ENCODE peak calls at places on chromosomes 12 and 14, in four cellular contexts. One of them, this sample, is unnamed.
A peak's percentile ranks its signal among the peaks of the same experiment; 100 is the strongest.

GRCh38 chr12:93376436-93377251 is 1.1 kb upstream of the NUDT4 start:
- DNase-seq in H1: no peak
- DNase-seq in GM12878: no peak
- DNase-seq in K562: peak; percentile 90
- DNase-seq in this sample: no peak

GRCh38 chr14:103539056-103539825 is 10.2 kb downstream of the TRMT61A start:
- DNase-seq in GM12878: no peak
- DNase-seq in H1: no peak
- DNase-seq in K562: no peak
- DNase-seq in this sample: no peak

GRCh38 chr14:61262082-61262481 is 19.1 kb downstream of the TMEM30B start:
- DNase-seq in GM12878: no peak
- DNase-seq in H1: no peak
- DNase-seq in K562: no peak
- DNase-seq in this sample: no peak

GRCh38 chr12:6224550-6224949 is 24.4 kb downstream of the CD9 start:
- DNase-seq in GM12878: no peak
- DNase-seq in K562: no peak
- DNase-seq in H1: no peak
- DNase-seq in this sample: no peak

GRCh38 chr14:22221508-22221907 is 367.5 kb downstream of the DAD1 start:
- DNase-seq in H1: no peak
- DNase-seq in K562: peak; percentile 3
- DNase-seq in GM12878: no peak
- DNase-seq in this sample: peak; percentile 12

GRCh38 chr14:64910847-64911495 is 3.3 kb upstream of the CHURC1 start:
- DNase-seq in H1: no peak
- DNase-seq in K562: peak; percentile 31
- DNase-seq in GM12878: no peak
- DNase-seq in this sample: peak; percentile 39

GRCh38 chr12:116247377-116247776 is 30.1 kb downstream of the MED13L start:
- DNase-seq in H1: no peak
- DNase-seq in K562: no peak
- DNase-seq in GM12878: no peak
- DNase-seq in this sample: no peak

GRCh38 chr12:565161-565560 is 98.1 kb downstream of the NINJ2 start:
- DNase-seq in H1: no peak
- DNase-seq in K562: no peak
- DNase-seq in GM12878: no peak
- DNase-seq in this sample: no peak

GRCh38 chr12:510071-510825 is 50.5 kb downstream of the B4GALNT3 start:
- DNase-seq in GM12878: no peak
- DNase-seq in H1: peak; percentile 49
- DNase-seq in K562: no peak
- DNase-seq in this sample: no peak

GRCh38 chr14:104687601-104688504 is 1.6 kb upstream of the INF2 start:
- DNase-seq in K562: no peak
- DNase-seq in GM12878: no peak
- DNase-seq in H1: no peak
- DNase-seq in this sample: peak; percentile 62

GRCh38 chr14:49853572-49854375 is 1.2 kb upstream of the NEMF start:
- DNase-seq in K562: peak; percentile 58
- DNase-seq in H1: no peak
- DNase-seq in GM12878: no peak
- DNase-seq in this sample: peak; percentile 90
- TF ChIP-seq EGR1 in K562: no peak
- TF ChIP-seq EGR1 in H1: no peak
- TF ChIP-seq EGR1 in GM12878: no peak
- TF ChIP-seq EGR1 in this sample: no peak

DNA sequence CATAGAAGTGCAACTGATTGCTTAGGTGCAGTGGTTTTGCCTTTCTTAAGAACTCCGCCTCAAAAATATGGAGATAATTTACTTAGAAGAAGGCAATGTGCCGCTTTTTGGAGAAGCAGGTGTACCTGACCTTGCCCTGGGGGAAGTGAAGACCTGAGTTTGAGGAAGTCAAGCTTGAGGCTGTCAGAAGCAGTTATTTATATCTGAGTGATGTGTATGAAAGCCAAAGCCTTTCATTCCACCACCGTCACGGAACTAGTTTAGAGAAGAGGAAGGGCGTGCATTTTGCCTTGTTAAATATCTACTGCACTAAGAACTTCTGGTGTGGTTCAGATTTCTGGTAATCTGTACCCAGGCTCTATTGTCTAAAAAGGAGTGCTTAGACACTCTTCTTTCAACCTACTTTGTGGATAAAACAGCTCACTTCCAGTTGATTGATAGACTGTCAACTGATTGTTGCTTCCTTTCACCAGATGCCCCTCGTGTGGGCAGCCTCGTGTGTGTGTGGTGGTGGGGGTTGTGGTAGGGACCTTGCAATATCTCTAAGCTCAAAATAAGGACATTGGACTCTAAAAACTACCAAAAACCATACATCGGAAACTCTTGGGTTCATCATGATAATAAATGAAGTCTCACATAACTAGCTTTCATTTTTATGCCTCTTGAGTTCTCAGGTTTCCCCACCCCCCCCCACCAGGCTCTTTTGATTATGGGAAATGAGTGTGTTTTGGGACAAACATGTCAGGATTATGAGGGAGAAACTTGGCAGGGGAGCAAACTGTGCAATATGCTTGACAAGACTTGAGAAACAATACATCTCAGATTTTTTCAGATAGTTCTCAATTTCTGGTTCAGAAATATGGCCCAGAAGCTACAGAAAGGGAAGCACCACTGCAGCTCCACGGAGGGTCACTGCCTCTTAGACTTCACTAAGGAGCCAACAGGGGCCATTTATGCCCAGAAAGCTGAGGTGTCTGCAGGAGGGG is 78.6 kb downstream of the ARF6 start:
- DNase-seq in H1: no peak
- DNase-seq in GM12878: peak; percentile 89
- DNase-seq in K562: peak; percentile 23
- DNase-seq in this sample: no peak
- TF ChIP-seq EGR1 in H1: no peak
- TF ChIP-seq EGR1 in GM12878: no peak
- TF ChIP-seq EGR1 in K562: no peak
- TF ChIP-seq EGR1 in this sample: no peak

DNA sequence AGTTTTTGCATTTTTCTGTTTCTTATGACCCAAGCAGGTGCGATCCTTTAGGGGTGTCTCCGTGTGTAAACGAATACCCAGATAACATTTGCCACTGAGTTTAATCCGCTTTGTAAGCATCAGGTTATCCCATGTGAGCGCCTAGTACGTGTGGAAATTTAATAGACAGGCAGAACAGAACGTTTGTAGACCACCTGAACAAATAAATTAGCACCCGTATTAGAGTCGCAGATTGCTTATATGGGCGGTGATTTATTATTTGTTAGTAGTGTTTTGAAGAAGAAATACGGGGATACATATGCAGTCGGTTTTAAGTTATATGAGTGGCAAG is 325 bp downstream of the C12orf60 start:
- DNase-seq in K562: no peak
- DNase-seq in H1: no peak
- DNase-seq in GM12878: no peak
- DNase-seq in this sample: peak; percentile 2
- TF ChIP-seq EGR1 in K562: no peak
- TF ChIP-seq EGR1 in H1: no peak
- TF ChIP-seq EGR1 in GM12878: no peak
- TF ChIP-seq EGR1 in this sample: no peak

DNA sequence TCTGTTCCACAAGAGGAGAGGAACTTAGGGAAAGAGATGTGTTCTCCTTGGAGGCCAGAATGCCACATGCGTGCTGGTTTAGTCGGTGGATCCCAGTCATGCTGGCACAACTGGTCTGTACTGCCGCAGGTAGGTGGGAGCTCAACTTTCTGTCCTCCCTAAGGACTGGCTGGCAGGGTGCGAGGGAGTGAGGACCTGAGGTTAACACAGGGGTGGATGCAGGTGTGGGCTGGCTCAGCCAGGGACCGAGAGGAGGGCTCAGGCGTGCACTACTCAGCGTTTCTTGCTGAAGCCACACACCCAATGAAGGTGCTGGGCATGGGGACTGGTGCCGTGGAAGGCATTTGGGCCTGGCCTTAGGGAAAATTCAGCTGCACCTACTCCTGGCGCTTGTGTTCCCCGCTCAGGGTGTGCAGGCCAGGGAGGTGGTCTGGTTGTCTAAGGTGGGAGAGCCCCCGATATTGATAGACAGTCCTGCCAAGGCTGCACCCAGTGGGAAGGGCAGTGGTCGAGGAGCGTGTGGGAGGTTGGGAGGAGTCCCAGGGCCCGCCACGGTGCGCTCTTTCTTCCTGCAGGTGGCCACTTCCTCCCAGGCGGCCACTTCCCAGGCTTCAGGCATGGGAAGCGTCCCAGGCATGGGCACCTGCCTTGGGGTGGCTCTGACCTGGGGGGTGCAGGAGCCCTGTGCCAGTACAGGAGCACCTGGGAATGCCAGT is 138.4 kb downstream of the ADGRD1 start:
- DNase-seq in GM12878: peak; percentile 38
- DNase-seq in H1: no peak
- DNase-seq in K562: no peak
- DNase-seq in this sample: no peak
- TF ChIP-seq EGR1 in GM12878: no peak
- TF ChIP-seq EGR1 in H1: no peak
- TF ChIP-seq EGR1 in K562: no peak
- TF ChIP-seq EGR1 in this sample: no peak

DNA sequence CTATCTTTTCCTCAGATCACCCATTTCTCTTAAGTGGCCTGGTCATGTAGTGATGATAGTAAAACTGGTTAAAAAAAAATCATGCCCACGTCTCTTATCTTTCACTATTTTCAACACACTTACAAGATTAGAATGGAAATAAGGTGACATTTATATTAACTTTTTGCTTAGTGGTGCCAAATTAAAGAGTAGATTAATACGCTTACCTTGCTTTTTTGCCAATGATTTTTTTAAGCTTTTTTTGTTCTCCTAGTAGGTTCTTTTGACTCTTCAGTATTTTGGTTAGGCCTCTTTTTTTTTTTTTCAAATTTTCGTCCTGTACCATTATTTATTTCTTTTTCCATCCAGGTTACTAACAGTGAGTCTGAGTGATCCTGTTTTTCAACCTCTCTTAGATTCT is 147.9 kb downstream of the PTCSC3 start:
- DNase-seq in K562: no peak
- DNase-seq in GM12878: no peak
- DNase-seq in H1: no peak
- DNase-seq in this sample: no peak
- TF ChIP-seq EGR1 in K562: no peak
- TF ChIP-seq EGR1 in GM12878: no peak
- TF ChIP-seq EGR1 in H1: no peak
- TF ChIP-seq EGR1 in this sample: no peak

GRCh38 chr12:7661741-7662140 is 4.0 kb downstream of the APOBEC1 start:
- DNase-seq in GM12878: no peak
- DNase-seq in H1: no peak
- DNase-seq in K562: no peak
- DNase-seq in this sample: no peak

GRCh38 chr12:7666595-7666994 is 887 bp upstream of the APOBEC1 start:
- DNase-seq in GM12878: no peak
- DNase-seq in H1: no peak
- DNase-seq in K562: no peak
- DNase-seq in this sample: no peak

DNA sequence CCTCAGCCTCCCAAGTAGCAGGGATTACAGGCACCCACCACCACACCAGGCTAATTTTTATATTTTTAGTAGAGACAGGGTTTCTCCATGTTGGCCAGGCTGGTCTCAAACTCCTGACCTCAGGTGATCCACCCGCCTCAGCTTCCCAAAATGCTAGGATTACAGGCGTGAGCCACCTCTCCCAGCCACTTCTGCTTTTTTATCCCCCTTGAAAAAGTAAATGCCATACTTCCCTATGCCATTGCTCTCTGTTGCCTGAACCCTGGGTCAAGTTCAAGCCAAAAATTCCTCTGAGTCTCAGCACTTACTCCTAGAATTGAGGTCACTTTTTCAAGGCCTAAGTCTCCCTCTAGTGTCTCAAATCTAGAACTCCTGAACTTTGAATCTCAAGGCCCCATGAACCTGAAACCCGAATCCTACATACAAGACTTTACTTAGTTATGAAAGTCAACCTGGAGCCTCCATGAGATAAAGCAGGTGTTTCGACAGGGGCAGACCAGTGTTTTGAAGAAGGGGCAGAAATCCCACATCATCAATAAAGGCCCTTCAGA is 1.4 kb upstream of the APOBEC1 start:
- DNase-seq in GM12878: no peak
- DNase-seq in K562: peak; percentile 11
- DNase-seq in H1: no peak
- DNase-seq in this sample: peak; percentile 19
- TF ChIP-seq EGR1 in GM12878: no peak
- TF ChIP-seq EGR1 in K562: no peak
- TF ChIP-seq EGR1 in H1: no peak
- TF ChIP-seq EGR1 in this sample: no peak

GRCh38 chr14:102297436-102298170 is 7.4 kb downstream of the MOK start:
- DNase-seq in GM12878: no peak
- DNase-seq in H1: no peak
- DNase-seq in K562: no peak
- DNase-seq in this sample: no peak
- TF ChIP-seq EGR1 in GM12878: no peak
- TF ChIP-seq EGR1 in H1: no peak
- TF ChIP-seq EGR1 in K562: no peak
- TF ChIP-seq EGR1 in this sample: no peak

GRCh38 chr12:107267604-107268003 is 174.3 kb upstream of the CRY1 start:
- DNase-seq in H1: no peak
- DNase-seq in K562: no peak
- DNase-seq in GM12878: no peak
- DNase-seq in this sample: no peak
- TF ChIP-seq EGR1 in H1: no peak
- TF ChIP-seq EGR1 in K562: no peak
- TF ChIP-seq EGR1 in GM12878: no peak
- TF ChIP-seq EGR1 in this sample: no peak

GRCh38 chr14:32524609-32525391 is 195.7 kb downstream of the AKAP6 start:
- DNase-seq in K562: no peak
- DNase-seq in GM12878: no peak
- DNase-seq in H1: no peak
- DNase-seq in this sample: no peak
- TF ChIP-seq EGR1 in K562: no peak
- TF ChIP-seq EGR1 in GM12878: no peak
- TF ChIP-seq EGR1 in H1: no peak
- TF ChIP-seq EGR1 in this sample: no peak